ENCODE peak calls at places on chromosomes 6 and 20, in six cellular contexts. Z is A673; O is HEK293T; V is H9; N is AG08396; U is activated effector memory CD4-positive, alpha-beta T cell treated with anti-CD3 and anti-CD28 coated beads, Interleukin-2, amount 50 U/mL, for 16 hours. I is an unnamed sample.
A peak's percentile ranks its signal among the peaks of the same experiment; 100 is the strongest.

GRCh38 chr6:53180678-53181077 is 32.0 kb upstream of the GCM1 start:
- DNase-seq in Z (no peak), O (no peak), V (no peak), N (no peak), U (no peak), I (no peak)

GRCh38 chr6:128246472-128246871 is 273.9 kb downstream of the PTPRK start:
- DNase-seq in Z (no peak), O (no peak), V (no peak), N (no peak), U (no peak), I (no peak)

GRCh38 chr6:159252955-159253508 is 83.8 kb downstream of the FNDC1 start:
- DNase-seq in Z (peak; percentile 79), O (peak; percentile 78), V (peak; percentile 67), N (peak; percentile 57), U (no peak), I (peak; percentile 29)

GRCh38 chr20:46022411-46023147 is 6.4 kb upstream of the SLC12A5 start:
- DNase-seq in Z (peak; percentile 65), O (peak; percentile 48), V (peak; percentile 78), N (peak; percentile 60), U (peak; percentile 91), I (peak; percentile 68)

GRCh38 chr20:6708010-6708409 is 59.5 kb upstream of the BMP2 start:
- DNase-seq in Z (no peak), O (no peak), V (no peak), N (peak; percentile 66), U (no peak), I (no peak)

GRCh38 chr6:41073968-41074691 is 1.4 kb downstream of the NFYA start:
- DNase-seq in Z (peak; percentile 37), O (no peak), V (no peak), N (no peak), U (no peak), I (no peak)

GRCh38 chr6:124962617-124963415 is 579 bp downstream of the RNF217 start:
- DNase-seq in Z (peak; percentile 57), O (peak; percentile 53), V (peak; percentile 66), N (peak; percentile 62), U (no peak), I (no peak)

GRCh38 chr20:10414982-10415650 is 18.9 kb downstream of the MKKS start:
- DNase-seq in Z (no peak), O (no peak), V (no peak), N (no peak), U (no peak), I (no peak)

GRCh38 chr6:41537359-41537758 is 8.8 kb upstream of the FOXP4 start:
- DNase-seq in Z (no peak), O (no peak), V (no peak), N (no peak), U (no peak), I (no peak)

GRCh38 chr6:35948725-35949124 is 27.8 kb upstream of the SRPK1 start:
- DNase-seq in Z (peak; percentile 34), O (no peak), V (peak; percentile 68), N (no peak), U (no peak), I (no peak)

GRCh38 chr6:109202409-109203264 is 107.3 kb downstream of the CEP57L1 start:
- DNase-seq in Z (no peak), O (no peak), V (no peak), N (no peak), U (no peak), I (no peak)

GRCh38 chr20:59931511-59932312 is 1.7 kb downstream of the SYCP2 start:
- DNase-seq in Z (no peak), O (no peak), V (no peak), N (no peak), U (no peak), I (no peak)

GRCh38 chr6:20474756-20475542 is 59.3 kb upstream of the CDKAL1 start:
- DNase-seq in Z (no peak), O (no peak), V (no peak), N (no peak), U (no peak), I (no peak)

GRCh38 chr6:10426781-10427279 is 12.0 kb upstream of the TFAP2A start:
- DNase-seq in Z (peak; percentile 49), O (no peak), V (no peak), N (no peak), U (no peak), I (no peak)

GRCh38 chr20:63330084-63330760 is 30.9 kb downstream of the CHRNA4 start:
- DNase-seq in Z (no peak), O (no peak), V (no peak), N (no peak), U (no peak), I (no peak)

GRCh38 chr20:63005862-63006564 is 751 bp downstream of the BHLHE23 start:
- DNase-seq in Z (peak; percentile 41), O (no peak), V (peak; percentile 64), N (no peak), U (no peak), I (no peak)

GRCh38 chr6:165223736-165224135 is 85.7 kb downstream of the C6orf118 start:
- DNase-seq in Z (no peak), O (no peak), V (no peak), N (no peak), U (no peak), I (no peak)

GRCh38 chr6:108157234-108157971 is 8.4 kb upstream of the NR2E1 start:
- DNase-seq in Z (no peak), O (no peak), V (peak; percentile 39), N (no peak), U (no peak), I (no peak)

GRCh38 chr6:143210420-143210819 is 149.7 kb downstream of the AIG1 start:
- DNase-seq in Z (no peak), O (no peak), V (no peak), N (no peak), U (no peak), I (no peak)

GRCh38 chr6:43972915-43973304 is 154.3 kb downstream of the MRPL14 start:
- DNase-seq in Z (peak; percentile 47), O (no peak), V (peak; percentile 16), N (peak; percentile 77), U (peak; percentile 22), I (no peak)

GRCh38 chr6:16651871-16652270 is 109.4 kb downstream of the ATXN1 start:
- DNase-seq in Z (no peak), O (no peak), V (no peak), N (no peak), U (no peak), I (peak; percentile 52)

GRCh38 chr20:52047811-52048302 is 143.7 kb downstream of the ZFP64 start:
- DNase-seq in Z (no peak), O (no peak), V (peak; percentile 39), N (no peak), U (peak; percentile 63), I (no peak)

GRCh38 chr6:135675026-135675425 is 176.5 kb upstream of the PDE7B start:
- DNase-seq in Z (no peak), O (no peak), V (no peak), N (no peak), U (no peak), I (no peak)